ENCODE peak calls at places on chromosomes 5 and 9, in eight cellular contexts. One of them, this sample, is unnamed.

GRCh38 chr5:151686673-151687378 is at the start of gene SPARC:
- DNase-seq in heart left ventricle: peak; percentile 87
- DNase-seq in progenitor cell of endocrine pancreas: peak; percentile 19
- DNase-seq in omental fat pad: peak; percentile 48
- DNase-seq in astrocyte of the cerebellum: peak; percentile 83
- DNase-seq in spleen: no peak
- DNase-seq in GM13977: no peak
- DNase-seq in AG04449: peak; percentile 87
- DNase-seq in this sample: no peak

GRCh38 chr9:89935115-89935514 is 330.3 kb downstream of the GADD45G start:
- DNase-seq in heart left ventricle: no peak
- DNase-seq in progenitor cell of endocrine pancreas: no peak
- DNase-seq in omental fat pad: no peak
- DNase-seq in astrocyte of the cerebellum: no peak
- DNase-seq in spleen: no peak
- DNase-seq in GM13977: no peak
- DNase-seq in AG04449: no peak
- DNase-seq in this sample: no peak

GRCh38 chr5:170306381-170306790 is 8.8 kb upstream of the LCP2 start:
- DNase-seq in heart left ventricle: peak; percentile 89
- DNase-seq in progenitor cell of endocrine pancreas: no peak
- DNase-seq in omental fat pad: peak; percentile 64
- DNase-seq in astrocyte of the cerebellum: no peak
- DNase-seq in spleen: no peak
- DNase-seq in GM13977: no peak
- DNase-seq in AG04449: no peak
- DNase-seq in this sample: no peak

GRCh38 chr9:128438343-128439109 is 17.3 kb upstream of the ODF2 start:
- DNase-seq in heart left ventricle: peak; percentile 87
- DNase-seq in progenitor cell of endocrine pancreas: peak; percentile 78
- DNase-seq in omental fat pad: peak; percentile 93
- DNase-seq in astrocyte of the cerebellum: peak; percentile 52
- DNase-seq in spleen: peak; percentile 95
- DNase-seq in GM13977: peak; percentile 88
- DNase-seq in AG04449: no peak
- DNase-seq in this sample: peak; percentile 80

GRCh38 chr9:86645303-86645702 is 291.1 kb upstream of the TUT7 start:
- DNase-seq in heart left ventricle: no peak
- DNase-seq in progenitor cell of endocrine pancreas: no peak
- DNase-seq in omental fat pad: no peak
- DNase-seq in astrocyte of the cerebellum: no peak
- DNase-seq in spleen: no peak
- DNase-seq in GM13977: no peak
- DNase-seq in AG04449: no peak
- DNase-seq in this sample: no peak

GRCh38 chr5:122661496-122662180 is 113.2 kb upstream of the SNX2 start:
- DNase-seq in heart left ventricle: no peak
- DNase-seq in progenitor cell of endocrine pancreas: no peak
- DNase-seq in omental fat pad: no peak
- DNase-seq in astrocyte of the cerebellum: no peak
- DNase-seq in spleen: no peak
- DNase-seq in GM13977: no peak
- DNase-seq in AG04449: no peak
- DNase-seq in this sample: no peak

GRCh38 chr5:10476878-10477277 is 35.2 kb downstream of the ROPN1L start:
- DNase-seq in heart left ventricle: no peak
- DNase-seq in progenitor cell of endocrine pancreas: no peak
- DNase-seq in omental fat pad: no peak
- DNase-seq in astrocyte of the cerebellum: no peak
- DNase-seq in spleen: no peak
- DNase-seq in GM13977: no peak
- DNase-seq in AG04449: no peak
- DNase-seq in this sample: no peak

GRCh38 chr9:76652894-76653293 is 111.3 kb upstream of the PCA3 start:
- DNase-seq in heart left ventricle: no peak
- DNase-seq in progenitor cell of endocrine pancreas: no peak
- DNase-seq in omental fat pad: no peak
- DNase-seq in astrocyte of the cerebellum: no peak
- DNase-seq in spleen: peak; percentile 62
- DNase-seq in GM13977: no peak
- DNase-seq in AG04449: no peak
- DNase-seq in this sample: no peak

GRCh38 chr9:3497406-3497805 is 28.4 kb downstream of the RFX3 start:
- DNase-seq in heart left ventricle: no peak
- DNase-seq in progenitor cell of endocrine pancreas: no peak
- DNase-seq in omental fat pad: no peak
- DNase-seq in astrocyte of the cerebellum: no peak
- DNase-seq in spleen: no peak
- DNase-seq in GM13977: no peak
- DNase-seq in AG04449: peak; percentile 33
- DNase-seq in this sample: no peak

GRCh38 chr5:157924931-157925729 is 66.2 kb upstream of the CLINT1 start:
- DNase-seq in heart left ventricle: no peak
- DNase-seq in progenitor cell of endocrine pancreas: no peak
- DNase-seq in omental fat pad: no peak
- DNase-seq in astrocyte of the cerebellum: no peak
- DNase-seq in spleen: no peak
- DNase-seq in GM13977: no peak
- DNase-seq in AG04449: no peak
- DNase-seq in this sample: no peak

GRCh38 chr5:16773990-16774389 is 157.2 kb upstream of the RETREG1 start:
- DNase-seq in heart left ventricle: no peak
- DNase-seq in progenitor cell of endocrine pancreas: no peak
- DNase-seq in omental fat pad: no peak
- DNase-seq in astrocyte of the cerebellum: no peak
- DNase-seq in spleen: no peak
- DNase-seq in GM13977: no peak
- DNase-seq in AG04449: peak; percentile 31
- DNase-seq in this sample: no peak

GRCh38 chr5:71782771-71783770 is 64.0 kb downstream of the CARTPT start:
- DNase-seq in heart left ventricle: peak; percentile 76
- DNase-seq in progenitor cell of endocrine pancreas: peak; percentile 53
- DNase-seq in omental fat pad: peak; percentile 59
- DNase-seq in astrocyte of the cerebellum: peak; percentile 59
- DNase-seq in spleen: peak; percentile 77
- DNase-seq in GM13977: peak; percentile 68
- DNase-seq in AG04449: no peak
- DNase-seq in this sample: no peak

GRCh38 chr5:154268073-154268472 is 77.5 kb downstream of the GALNT10 start:
- DNase-seq in heart left ventricle: no peak
- DNase-seq in progenitor cell of endocrine pancreas: no peak
- DNase-seq in omental fat pad: no peak
- DNase-seq in astrocyte of the cerebellum: no peak
- DNase-seq in spleen: no peak
- DNase-seq in GM13977: no peak
- DNase-seq in AG04449: no peak
- DNase-seq in this sample: no peak

GRCh38 chr9:972512-973294 is 3.8 kb upstream of the DMRT3 start:
- DNase-seq in heart left ventricle: no peak
- DNase-seq in progenitor cell of endocrine pancreas: no peak
- DNase-seq in omental fat pad: no peak
- DNase-seq in astrocyte of the cerebellum: no peak
- DNase-seq in spleen: no peak
- DNase-seq in GM13977: no peak
- DNase-seq in AG04449: no peak
- DNase-seq in this sample: no peak

GRCh38 chr9:108316066-108316465 is 539.7 kb downstream of the ACTL7B start:
- DNase-seq in heart left ventricle: no peak
- DNase-seq in progenitor cell of endocrine pancreas: no peak
- DNase-seq in omental fat pad: no peak
- DNase-seq in astrocyte of the cerebellum: no peak
- DNase-seq in spleen: no peak
- DNase-seq in GM13977: no peak
- DNase-seq in AG04449: no peak
- DNase-seq in this sample: no peak

GRCh38 chr9:69130456-69131441 is 43.3 kb upstream of the TJP2 start:
- DNase-seq in heart left ventricle: no peak
- DNase-seq in progenitor cell of endocrine pancreas: no peak
- DNase-seq in omental fat pad: no peak
- DNase-seq in astrocyte of the cerebellum: peak; percentile 66
- DNase-seq in spleen: no peak
- DNase-seq in GM13977: no peak
- DNase-seq in AG04449: peak; percentile 63
- DNase-seq in this sample: no peak

GRCh38 chr5:111404270-111404769 is 108.0 kb downstream of the STARD4 start:
- DNase-seq in heart left ventricle: no peak
- DNase-seq in progenitor cell of endocrine pancreas: no peak
- DNase-seq in omental fat pad: no peak
- DNase-seq in astrocyte of the cerebellum: no peak
- DNase-seq in spleen: no peak
- DNase-seq in GM13977: no peak
- DNase-seq in AG04449: no peak
- DNase-seq in this sample: no peak

GRCh38 chr9:114433720-114434255 is 46.0 kb upstream of the AKNA start:
- DNase-seq in heart left ventricle: no peak
- DNase-seq in progenitor cell of endocrine pancreas: no peak
- DNase-seq in omental fat pad: no peak
- DNase-seq in astrocyte of the cerebellum: no peak
- DNase-seq in spleen: no peak
- DNase-seq in GM13977: no peak
- DNase-seq in AG04449: no peak
- DNase-seq in this sample: no peak

GRCh38 chr5:1826235-1826980 is 25.2 kb downstream of the NDUFS6 start:
- DNase-seq in heart left ventricle: no peak
- DNase-seq in progenitor cell of endocrine pancreas: no peak
- DNase-seq in omental fat pad: no peak
- DNase-seq in astrocyte of the cerebellum: no peak
- DNase-seq in spleen: peak; percentile 69
- DNase-seq in GM13977: no peak
- DNase-seq in AG04449: no peak
- DNase-seq in this sample: no peak

GRCh38 chr5:58264276-58264675 is 195.6 kb downstream of the PLK2 start:
- DNase-seq in heart left ventricle: no peak
- DNase-seq in progenitor cell of endocrine pancreas: no peak
- DNase-seq in omental fat pad: no peak
- DNase-seq in astrocyte of the cerebellum: no peak
- DNase-seq in spleen: no peak
- DNase-seq in GM13977: no peak
- DNase-seq in AG04449: no peak
- DNase-seq in this sample: no peak

GRCh38 chr5:163437309-163438182 is at the start of gene CCNG1:
- DNase-seq in heart left ventricle: peak; percentile 97
- DNase-seq in progenitor cell of endocrine pancreas: peak; percentile 87
- DNase-seq in omental fat pad: peak; percentile 84
- DNase-seq in astrocyte of the cerebellum: peak; percentile 94
- DNase-seq in spleen: peak; percentile 97
- DNase-seq in GM13977: peak; percentile 87
- DNase-seq in AG04449: peak; percentile 70
- DNase-seq in this sample: peak; percentile 82
- TF ChIP-seq CTCF in heart left ventricle: no peak
- TF ChIP-seq CTCF in progenitor cell of endocrine pancreas: no peak
- TF ChIP-seq CTCF in omental fat pad: no peak
- TF ChIP-seq CTCF in astrocyte of the cerebellum: no peak
- TF ChIP-seq CTCF in spleen: peak; percentile 28
- TF ChIP-seq CTCF in GM13977: no peak
- TF ChIP-seq CTCF in AG04449: no peak
- TF ChIP-seq CTCF in this sample: no peak

GRCh38 chr9:8855046-8855445 is 1055.5 kb upstream of the DMAC1 start:
- DNase-seq in heart left ventricle: no peak
- DNase-seq in progenitor cell of endocrine pancreas: no peak
- DNase-seq in omental fat pad: no peak
- DNase-seq in astrocyte of the cerebellum: no peak
- DNase-seq in spleen: no peak
- DNase-seq in GM13977: no peak
- DNase-seq in AG04449: no peak
- DNase-seq in this sample: no peak
- TF ChIP-seq CTCF in heart left ventricle: peak; percentile 46
- TF ChIP-seq CTCF in progenitor cell of endocrine pancreas: peak; percentile 62
- TF ChIP-seq CTCF in omental fat pad: no peak
- TF ChIP-seq CTCF in astrocyte of the cerebellum: peak; percentile 83
- TF ChIP-seq CTCF in spleen: no peak
- TF ChIP-seq CTCF in GM13977: no peak
- TF ChIP-seq CTCF in AG04449: no peak
- TF ChIP-seq CTCF in this sample: no peak

DNA sequence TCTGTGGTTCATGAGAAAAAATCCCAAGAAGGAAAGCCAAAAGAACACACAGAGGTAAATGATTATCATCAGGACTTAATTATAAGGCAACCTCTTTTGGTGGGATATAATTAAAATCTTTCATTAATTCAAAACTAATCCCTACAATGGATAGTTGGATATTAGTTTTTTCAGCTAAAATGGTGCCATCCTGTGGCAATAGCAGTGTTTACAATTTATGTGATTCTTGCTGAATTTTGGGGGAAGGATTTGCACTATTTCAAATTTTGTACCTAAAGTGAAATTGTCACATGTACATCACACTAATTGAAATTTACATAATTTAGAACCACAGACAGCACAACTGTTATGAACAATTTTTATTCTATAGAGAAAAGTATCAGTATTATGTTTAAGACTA is 67.0 kb downstream of the CAST start:
- DNase-seq in heart left ventricle: no peak
- DNase-seq in progenitor cell of endocrine pancreas: no peak
- DNase-seq in omental fat pad: no peak
- DNase-seq in astrocyte of the cerebellum: no peak
- DNase-seq in spleen: no peak
- DNase-seq in GM13977: no peak
- DNase-seq in AG04449: no peak
- DNase-seq in this sample: no peak
- TF ChIP-seq CTCF in heart left ventricle: peak; percentile 38
- TF ChIP-seq CTCF in progenitor cell of endocrine pancreas: peak; percentile 31
- TF ChIP-seq CTCF in omental fat pad: no peak
- TF ChIP-seq CTCF in astrocyte of the cerebellum: peak; percentile 21
- TF ChIP-seq CTCF in spleen: no peak
- TF ChIP-seq CTCF in GM13977: no peak
- TF ChIP-seq CTCF in AG04449: peak; percentile 18
- TF ChIP-seq CTCF in this sample: peak; percentile 32

GRCh38 chr5:52657231-52657645 is 130.5 kb upstream of the ITGA1 start:
- DNase-seq in heart left ventricle: no peak
- DNase-seq in progenitor cell of endocrine pancreas: no peak
- DNase-seq in omental fat pad: no peak
- DNase-seq in astrocyte of the cerebellum: peak; percentile 48
- DNase-seq in spleen: no peak
- DNase-seq in GM13977: peak; percentile 30
- DNase-seq in AG04449: no peak
- DNase-seq in this sample: no peak
- TF ChIP-seq CTCF in heart left ventricle: peak; percentile 61
- TF ChIP-seq CTCF in progenitor cell of endocrine pancreas: peak; percentile 70
- TF ChIP-seq CTCF in omental fat pad: no peak
- TF ChIP-seq CTCF in astrocyte of the cerebellum: peak; percentile 7
- TF ChIP-seq CTCF in spleen: peak; percentile 53
- TF ChIP-seq CTCF in GM13977: peak; percentile 44
- TF ChIP-seq CTCF in AG04449: peak; percentile 33
- TF ChIP-seq CTCF in this sample: peak; percentile 65

GRCh38 chr9:9003184-9003583 is 1203.6 kb upstream of the DMAC1 start:
- DNase-seq in heart left ventricle: peak; percentile 29
- DNase-seq in progenitor cell of endocrine pancreas: no peak
- DNase-seq in omental fat pad: no peak
- DNase-seq in astrocyte of the cerebellum: peak; percentile 13
- DNase-seq in spleen: no peak
- DNase-seq in GM13977: no peak
- DNase-seq in AG04449: no peak
- DNase-seq in this sample: no peak
- TF ChIP-seq CTCF in heart left ventricle: peak; percentile 49
- TF ChIP-seq CTCF in progenitor cell of endocrine pancreas: peak; percentile 36
- TF ChIP-seq CTCF in omental fat pad: no peak
- TF ChIP-seq CTCF in astrocyte of the cerebellum: peak; percentile 24
- TF ChIP-seq CTCF in spleen: no peak
- TF ChIP-seq CTCF in GM13977: no peak
- TF ChIP-seq CTCF in AG04449: no peak
- TF ChIP-seq CTCF in this sample: no peak

DNA sequence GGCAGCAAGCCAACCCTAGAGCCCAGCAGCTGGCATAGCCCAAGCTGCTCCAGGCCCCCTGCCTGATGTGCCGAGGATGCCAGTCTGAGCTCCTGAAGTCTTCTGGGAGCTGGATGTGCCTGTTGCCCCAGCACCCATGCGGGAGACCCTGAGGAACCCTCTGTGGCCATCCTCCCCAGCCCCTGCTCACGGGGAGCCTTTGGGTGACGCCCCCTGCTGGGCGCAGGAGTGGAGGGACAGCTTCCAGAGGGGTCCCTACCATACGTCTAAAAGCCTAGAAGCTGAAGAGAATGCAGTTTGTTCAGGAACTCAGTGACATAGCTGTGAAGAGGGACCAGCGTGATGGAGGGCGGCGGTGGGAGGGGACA is 33.1 kb upstream of the MVB12B start:
- DNase-seq in heart left ventricle: no peak
- DNase-seq in progenitor cell of endocrine pancreas: no peak
- DNase-seq in omental fat pad: no peak
- DNase-seq in astrocyte of the cerebellum: no peak
- DNase-seq in spleen: no peak
- DNase-seq in GM13977: no peak
- DNase-seq in AG04449: no peak
- DNase-seq in this sample: no peak
- TF ChIP-seq CTCF in heart left ventricle: peak; percentile 9
- TF ChIP-seq CTCF in progenitor cell of endocrine pancreas: peak; percentile 47
- TF ChIP-seq CTCF in omental fat pad: no peak
- TF ChIP-seq CTCF in astrocyte of the cerebellum: peak; percentile 6
- TF ChIP-seq CTCF in spleen: peak; percentile 28
- TF ChIP-seq CTCF in GM13977: peak; percentile 46
- TF ChIP-seq CTCF in AG04449: no peak
- TF ChIP-seq CTCF in this sample: no peak

This sample was measured in natural killer cell.